ENCODE peak calls at places on chromosomes 2 and 18, in five cellular contexts. One of them, this sample, is unnamed.
A peak's percentile ranks its signal among the peaks of the same experiment; 100 is the strongest.

GRCh38 chr18:26487437-26487836 is 60.9 kb downstream of the KCTD1 start:
- DNase-seq in cardiac muscle cell: no peak
- DNase-seq in H54: no peak
- DNase-seq in adrenal gland: no peak
- DNase-seq in MG63: no peak
- DNase-seq in this sample: peak; percentile 53

GRCh38 chr2:186595219-186595618 is 5.4 kb downstream of the ITGAV start:
- DNase-seq in cardiac muscle cell: peak; percentile 71
- DNase-seq in H54: no peak
- DNase-seq in adrenal gland: peak; percentile 95
- DNase-seq in MG63: no peak
- DNase-seq in this sample: peak; percentile 38

GRCh38 chr2:237479747-237480146 is 7.3 kb upstream of the MLPH start:
- DNase-seq in cardiac muscle cell: no peak
- DNase-seq in H54: no peak
- DNase-seq in adrenal gland: no peak
- DNase-seq in MG63: peak; percentile 66
- DNase-seq in this sample: no peak

GRCh38 chr2:172102858-172103359 is at the start of gene DLX2:
- DNase-seq in cardiac muscle cell: peak; percentile 94
- DNase-seq in H54: peak; percentile 85
- DNase-seq in adrenal gland: peak; percentile 92
- DNase-seq in MG63: peak; percentile 93
- DNase-seq in this sample: peak; percentile 95

GRCh38 chr2:126614529-126615279 is 41.3 kb upstream of the GYPC start:
- DNase-seq in cardiac muscle cell: no peak
- DNase-seq in H54: no peak
- DNase-seq in adrenal gland: no peak
- DNase-seq in MG63: no peak
- DNase-seq in this sample: no peak

GRCh38 chr18:48804856-48805610 is 145.7 kb downstream of the SMAD7 start:
- DNase-seq in cardiac muscle cell: no peak
- DNase-seq in H54: no peak
- DNase-seq in adrenal gland: peak; percentile 28
- DNase-seq in MG63: no peak
- DNase-seq in this sample: no peak

GRCh38 chr2:19819097-19820065 is 82.4 kb downstream of the TTC32 start:
- DNase-seq in cardiac muscle cell: peak; percentile 67
- DNase-seq in H54: peak; percentile 59
- DNase-seq in adrenal gland: no peak
- DNase-seq in MG63: peak; percentile 94
- DNase-seq in this sample: peak; percentile 86

GRCh38 chr2:183242937-183243336 is 118.7 kb downstream of the NUP35 start:
- DNase-seq in cardiac muscle cell: peak; percentile 27
- DNase-seq in H54: no peak
- DNase-seq in adrenal gland: no peak
- DNase-seq in MG63: no peak
- DNase-seq in this sample: peak; percentile 12

GRCh38 chr2:70703900-70704549 is 64.0 kb downstream of the ADD2 start:
- DNase-seq in cardiac muscle cell: no peak
- DNase-seq in H54: no peak
- DNase-seq in adrenal gland: peak; percentile 45
- DNase-seq in MG63: peak; percentile 59
- DNase-seq in this sample: peak; percentile 38

GRCh38 chr2:168976034-168976654 is 55.0 kb downstream of the ABCB11 start:
- DNase-seq in cardiac muscle cell: no peak
- DNase-seq in H54: no peak
- DNase-seq in adrenal gland: no peak
- DNase-seq in MG63: no peak
- DNase-seq in this sample: no peak